ENCODE peak calls at places on chromosomes 13 and 19, in seven cellular contexts. P is aorta, O is HL-60, Y is adrenal gland, D is uterus, R is right cardiac atrium, M is IMR-90. V is an unnamed sample.

GRCh38 chr13:50699874-50700663 is 143.4 kb downstream of the DLEU7 start:
- DNase-seq in P (no peak), O (no peak), Y (no peak), D (no peak), R (no peak), M (no peak), V (no peak)

GRCh38 chr19:58033741-58034475 is at the start of gene ZSCAN1:
- DNase-seq in P (peak; percentile 83), O (no peak), Y (peak; percentile 85), D (peak; percentile 67), R (peak; percentile 94), M (peak; percentile 41), V (no peak)

GRCh38 chr19:30046522-30046921 is 104.5 kb downstream of the URI1 start:
- DNase-seq in P (no peak), O (no peak), Y (no peak), D (no peak), R (no peak), M (peak; percentile 1), V (no peak)

GRCh38 chr19:4547303-4548237 is 7.7 kb upstream of the LRG1 start:
- DNase-seq in P (no peak), O (peak; percentile 72), Y (no peak), D (no peak), R (peak; percentile 75), M (no peak), V (peak; percentile 33)

GRCh38 chr13:73254827-73255226 is 196.0 kb downstream of the KLF5 start:
- DNase-seq in P (no peak), O (no peak), Y (no peak), D (no peak), R (no peak), M (no peak), V (no peak)

GRCh38 chr13:51180853-51181511 is 41.2 kb upstream of the FAM124A start:
- DNase-seq in P (no peak), O (no peak), Y (no peak), D (no peak), R (no peak), M (no peak), V (no peak)

GRCh38 chr13:27293873-27294515 is 23.4 kb downstream of the RASL11A start:
- DNase-seq in P (no peak), O (no peak), Y (no peak), D (no peak), R (no peak), M (no peak), V (no peak)

GRCh38 chr13:41383400-41383799 is 72.3 kb downstream of the NAA16 start:
- DNase-seq in P (no peak), O (no peak), Y (no peak), D (no peak), R (no peak), M (peak; percentile 61), V (no peak)

GRCh38 chr13:73521291-73521626 is 462.5 kb downstream of the KLF5 start:
- DNase-seq in P (no peak), O (no peak), Y (no peak), D (no peak), R (no peak), M (no peak), V (no peak)

GRCh38 chr19:8615813-8616596 is 5.5 kb upstream of the ADAMTS10 start:
- DNase-seq in P (peak; percentile 81), O (peak; percentile 81), Y (peak; percentile 63), D (peak; percentile 38), R (peak; percentile 81), M (peak; percentile 55), V (peak; percentile 73)

GRCh38 chr13:54433511-54434206 is 1405.0 kb downstream of the OLFM4 start:
- DNase-seq in P (no peak), O (no peak), Y (no peak), D (no peak), R (no peak), M (no peak), V (no peak)

DNA sequence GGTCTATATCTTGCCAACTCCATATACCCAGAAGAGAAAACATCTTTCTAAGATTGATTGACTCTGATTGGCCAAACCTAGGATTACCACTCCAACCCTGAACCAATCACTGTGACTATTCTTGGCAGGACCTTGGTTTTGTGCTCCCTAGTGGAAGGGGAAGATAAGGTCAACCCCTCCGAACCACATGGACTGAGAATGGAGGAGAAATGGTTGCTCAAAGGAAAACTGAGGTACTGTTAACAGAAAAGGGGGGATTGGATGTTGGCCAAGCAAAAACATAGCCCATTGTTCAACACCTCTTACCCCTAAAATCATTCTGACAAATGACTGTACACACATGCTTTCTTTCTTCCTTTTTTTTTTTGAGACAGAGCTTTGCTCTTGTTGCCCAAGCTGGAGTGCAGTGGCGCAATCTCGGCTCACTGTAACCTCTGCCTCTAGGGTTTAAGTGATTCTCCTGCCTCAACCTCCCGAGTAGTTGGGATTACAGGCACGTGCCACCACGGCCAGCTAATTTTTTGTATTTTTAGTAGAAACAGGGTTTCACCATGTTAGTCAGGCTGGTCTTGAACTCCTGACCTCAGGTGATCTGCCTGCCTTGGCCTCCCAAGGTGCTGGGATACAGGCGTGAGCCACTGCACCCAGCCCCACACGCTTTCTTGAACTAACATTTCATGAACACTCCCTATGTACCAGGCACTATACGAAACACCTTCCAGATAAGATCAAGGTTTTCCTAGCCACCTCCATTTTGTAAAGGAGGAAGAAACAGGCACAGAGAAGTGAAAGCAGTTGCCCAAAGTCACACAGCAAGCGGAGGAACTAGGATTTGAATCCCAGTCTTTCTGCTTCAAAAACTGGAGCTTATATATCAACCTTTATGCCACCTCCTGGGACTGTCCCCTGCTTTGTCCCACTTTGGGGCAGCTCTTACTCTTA is 6.5 kb downstream of the MEIOSIN start:
- DNase-seq in P (no peak), O (peak; percentile 75), Y (no peak), D (no peak), R (no peak), M (no peak), V (no peak)
- H3K27me3 ChIP-seq in P (no peaks in the 10 kb centered on the region), O (peaks cover 2% of the 10 kb centered on the region), Y (no peaks in the 10 kb centered on the region), D (no peaks in the 10 kb centered on the region), R (no peaks in the 10 kb centered on the region), M (peaks cover 9% of the 10 kb centered on the region), V (no peaks in the 10 kb centered on the region)

GRCh38 chr19:13937479-13938360 is 497 bp downstream of the PODNL1 start:
- DNase-seq in P (no peak), O (no peak), Y (no peak), D (no peak), R (peak; percentile 66), M (no peak), V (no peak)
- H3K4me3 ChIP-seq in P (peak overlapping the region; percentile 14), O (no peak overlapping the region), Y (no peak overlapping the region), D (no peak overlapping the region), R (no peak overlapping the region), M (peak overlapping the region; percentile 51), V (no peak overlapping the region)

GRCh38 chr13:110850840-110851239 is 64.0 kb downstream of the ANKRD10 start:
- DNase-seq in P (no peak), O (no peak), Y (no peak), D (no peak), R (no peak), M (no peak), V (no peak)

GRCh38 chr13:110845520-110845919 is 69.3 kb downstream of the ANKRD10 start:
- DNase-seq in P (no peak), O (no peak), Y (no peak), D (no peak), R (no peak), M (no peak), V (no peak)

GRCh38 chr13:110853235-110853721 is 61.6 kb downstream of the ANKRD10 start:
- DNase-seq in P (no peak), O (no peak), Y (no peak), D (peak; percentile 62), R (no peak), M (no peak), V (no peak)

GRCh38 chr13:110854866-110855265 is 60.0 kb downstream of the ANKRD10 start:
- DNase-seq in P (no peak), O (no peak), Y (no peak), D (no peak), R (no peak), M (no peak), V (no peak)

DNA sequence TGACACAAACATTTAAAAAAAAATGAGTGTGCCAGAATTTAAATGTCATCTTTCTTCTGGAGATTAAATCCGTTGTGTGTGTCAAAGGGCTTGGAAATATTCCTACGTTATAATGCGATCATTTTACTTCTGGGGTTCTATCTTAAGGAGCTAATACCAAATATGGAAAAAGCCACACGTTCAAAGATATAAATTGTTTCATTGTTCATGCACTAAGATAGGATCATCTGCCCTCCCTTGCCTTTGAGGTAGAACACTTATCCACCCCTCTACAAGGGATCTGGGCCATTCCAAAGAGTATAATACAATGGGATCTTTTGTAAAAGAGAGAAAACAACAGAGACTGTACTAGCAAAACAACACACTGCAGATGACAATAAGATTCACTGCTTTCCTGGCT is 64.9 kb downstream of the ANKRD10 start:
- DNase-seq in P (no peak), O (no peak), Y (no peak), D (no peak), R (no peak), M (no peak), V (no peak)
- H3K27me3 ChIP-seq in P (no peaks in the 10 kb centered on the region), O (peaks cover 5% of the 10 kb centered on the region), Y (peaks cover 7% of the 10 kb centered on the region), D (no peaks in the 10 kb centered on the region), R (no peaks in the 10 kb centered on the region), M (peaks cover 47% of the 10 kb centered on the region), V (peaks cover 10% of the 10 kb centered on the region)

GRCh38 chr19:46347985-46348384 is 1.1 kb downstream of the PPP5C start:
- DNase-seq in P (no peak), O (no peak), Y (no peak), D (no peak), R (no peak), M (no peak), V (no peak)
- H3K4me3 ChIP-seq in P (no peak overlapping the region), O (peak overlapping the region; percentile 87), Y (peak overlapping the region; percentile 51), D (no peak overlapping the region), R (no peak overlapping the region), M (no peak overlapping the region), V (peak overlapping the region; percentile 93)